ENCODE peak calls at places on chromosomes 11 and 22, in eight cellular contexts. F is IMR-90, I is PC-3, O is cardiac muscle cell, S is upper lobe of right lung, G is mammary epithelial cell, C is right atrium auricular region, N is H9. K is an unnamed sample. For H3K9me3, the result is how much of the 10 kb centered on the place peaks cover.

GRCh38 chr11:8812438-8812837 is 98.6 kb upstream of the AKIP1 start:
- DNase-seq in G (no peak), F (no peak), S (peak), I (no peak), N (no peak), C (peak), O (no peak), K (no peak)

GRCh38 chr11:33291004-33291777 is 34.0 kb downstream of the HIPK3 start:
- DNase-seq in N (no peak), G (no peak), C (no peak), S (no peak), F (peak), O (peak), I (peak), K (no peak)

GRCh38 chr22:36913431-36914382 is at the start of gene CSF2RB:
- DNase-seq in C (peak), I (no peak), N (no peak), O (no peak), G (no peak), F (no peak), S (peak), K (no peak)

GRCh38 chr11:15159085-15159484 is 44.4 kb downstream of the INSC start:
- DNase-seq in I (peak), O (no peak), G (peak), C (no peak), F (peak), S (no peak), N (peak), K (no peak)

GRCh38 chr11:110529043-110529442 is 99.3 kb downstream of the FDX1 start:
- DNase-seq in C (no peak), F (no peak), G (no peak), I (peak), O (no peak), N (no peak), S (no peak), K (no peak)

GRCh38 chr11:5129457-5129877 is 8.7 kb downstream of the OR52A5 start:
- DNase-seq in G (no peak), O (no peak), N (no peak), I (no peak), S (no peak), F (peak), C (no peak), K (no peak)

GRCh38 chr22:32327066-32327465 is 30.6 kb upstream of the RFPL3 start:
- DNase-seq in F (no peak), I (peak), S (peak), N (no peak), O (no peak), G (peak), C (no peak), K (no peak)

GRCh38 chr11:60887531-60887930 is 18.9 kb downstream of the PRPF19 start:
- DNase-seq in O (peak), F (peak), S (no peak), N (peak), I (peak), C (no peak), G (peak), K (no peak)

GRCh38 chr22:37187891-37188761 is at the start of gene C1QTNF6:
- DNase-seq in N (peak), G (peak), S (peak), I (peak), C (no peak), F (peak), O (peak), K (no peak)

GRCh38 chr11:73814812-73815211 is 27.1 kb downstream of the MRPL48 start:
- DNase-seq in I (no peak), F (no peak), G (no peak), S (no peak), O (no peak), C (no peak), N (no peak), K (no peak)

GRCh38 chr11:128497057-128497957 is 90.1 kb downstream of the ETS1 start:
- DNase-seq in N (peak), F (peak), O (no peak), G (peak), C (no peak), I (peak), S (no peak), K (no peak)

GRCh38 chr11:126391970-126392637 is 36.6 kb downstream of the ST3GAL4 start:
- DNase-seq in O (peak), N (peak), C (no peak), G (peak), I (no peak), F (no peak), S (peak), K (no peak)

GRCh38 chr11:19201737-19202605 is at the start of gene CSRP3:
- DNase-seq in C (peak), G (no peak), I (no peak), S (no peak), N (no peak), O (peak), F (peak), K (no peak)

GRCh38 chr11:116730568-116730967 is 42.2 kb downstream of the BUD13 start:
- DNase-seq in F (no peak), S (peak), G (no peak), N (no peak), O (no peak), C (no peak), I (no peak), K (no peak)

GRCh38 chr22:19742160-19743066 is 18.2 kb upstream of the TBX1 start:
- DNase-seq in O (no peak), S (no peak), G (no peak), F (no peak), C (no peak), N (no peak), I (no peak), K (no peak)

GRCh38 chr11:86228967-86229330 is 15.6 kb upstream of the EED start:
- DNase-seq in S (no peak), C (no peak), G (no peak), O (no peak), F (no peak), N (no peak), I (peak), K (no peak)

GRCh38 chr22:30606455-30607299 is at the start of gene TCN2:
- DNase-seq in F (peak), C (peak), I (peak), S (peak), N (peak), G (peak), O (peak), K (peak)

GRCh38 chr22:49687333-49687732 is 140.3 kb downstream of the BRD1 start:
- DNase-seq in F (no peak), S (no peak), I (no peak), N (no peak), G (no peak), O (no peak), C (no peak), K (no peak)

GRCh38 chr11:112320668-112321067 is 60.0 kb upstream of the PLET1 start:
- DNase-seq in C (peak), G (peak), F (peak), S (peak), N (no peak), O (peak), I (peak), K (no peak)

GRCh38 chr11:28798286-28798685 is 690.1 kb downstream of the METTL15 start:
- DNase-seq in N (no peak), O (no peak), F (no peak), I (no peak), S (no peak), C (no peak), G (no peak), K (no peak)

GRCh38 chr11:93775289-93775688 is 8.8 kb upstream of the MED17 start:
- DNase-seq in O (peak), S (no peak), F (no peak), G (no peak), I (peak), C (no peak), N (peak), K (no peak)

GRCh38 chr11:89613916-89614315 is 96.2 kb upstream of the TRIM77 start:
- DNase-seq in N (no peak), C (no peak), I (no peak), F (no peak), O (no peak), G (no peak), S (no peak), K (no peak)

GRCh38 chr22:44667829-44668189 is 34.2 kb upstream of the PRR5 start:
- DNase-seq in G (no peak), F (no peak), I (no peak), S (no peak), C (no peak), O (no peak), N (peak), K (peak)

GRCh38 chr11:115920841-115921480 is 416.7 kb upstream of the CADM1 start:
- DNase-seq in S (no peak), F (no peak), G (no peak), N (no peak), C (no peak), I (no peak), O (no peak), K (no peak)

GRCh38 chr22:41831828-41832552 is 915 bp upstream of the SREBF2 start:
- DNase-seq in G (no peak), F (peak), N (no peak), O (no peak), S (no peak), C (no peak), I (no peak), K (no peak)

GRCh38 chr22:47918276-47918928 is 1156.0 kb downstream of the TBC1D22A start:
- DNase-seq in N (no peak), F (no peak), O (no peak), S (no peak), C (no peak), G (no peak), I (no peak), K (no peak)

GRCh38 chr11:36373040-36374010 is 77.2 kb downstream of the PRR5L start:
- DNase-seq in C (no peak), O (no peak), G (no peak), N (no peak), F (no peak), I (no peak), S (no peak), K (no peak)

GRCh38 chr11:2128102-2128511 is 11.1 kb downstream of the IGF2 start:
- DNase-seq in G (no peak), O (no peak), S (no peak), I (no peak), N (no peak), F (no peak), C (no peak), K (no peak)

GRCh38 chr22:44330727-44331660 is 18.2 kb upstream of the SHISAL1 start:
- DNase-seq in I (no peak), N (peak), G (no peak), S (no peak), C (no peak), O (peak), F (no peak), K (no peak)

GRCh38 chr11:66543263-66544107 is 2.4 kb downstream of the ZDHHC24 start:
- DNase-seq in N (peak), G (no peak), C (no peak), O (no peak), F (peak), S (no peak), I (no peak), K (peak)

GRCh38 chr11:18111005-18111404 is 5.1 kb upstream of the SAAL1 start:
- DNase-seq in C (no peak), S (no peak), O (peak), G (no peak), N (no peak), I (peak), F (no peak), K (no peak)

GRCh38 chr11:86292912-86293606 is 9.0 kb upstream of the HIKESHI start:
- DNase-seq in C (no peak), F (no peak), N (no peak), O (no peak), G (no peak), S (no peak), I (no peak), K (peak)

GRCh38 chr11:57638811-57639320 is 10.8 kb downstream of the YPEL4 start:
- DNase-seq in S (peak), C (no peak), G (no peak), N (no peak), I (no peak), O (peak), F (no peak), K (no peak)

GRCh38 chr11:73295259-73295995 is 12.6 kb upstream of the ARHGEF17 start:
- DNase-seq in S (peak), I (peak), C (peak), N (peak), F (peak), G (peak), O (peak), K (peak)

GRCh38 chr11:20118209-20118608 is 42.1 kb downstream of the DBX1 start:
- DNase-seq in F (no peak), N (no peak), S (no peak), O (no peak), I (no peak), C (no peak), G (no peak), K (no peak)

GRCh38 chr11:96925862-96926261 is 536.0 kb downstream of the JRKL start:
- DNase-seq in C (no peak), N (no peak), S (no peak), G (no peak), O (no peak), I (no peak), F (no peak), K (no peak)
- H3K9me3 ChIP-seq in C (under half), N (under half), S (under half), G (under half), O (under half), I (under half), F (under half), K (under half)

DNA sequence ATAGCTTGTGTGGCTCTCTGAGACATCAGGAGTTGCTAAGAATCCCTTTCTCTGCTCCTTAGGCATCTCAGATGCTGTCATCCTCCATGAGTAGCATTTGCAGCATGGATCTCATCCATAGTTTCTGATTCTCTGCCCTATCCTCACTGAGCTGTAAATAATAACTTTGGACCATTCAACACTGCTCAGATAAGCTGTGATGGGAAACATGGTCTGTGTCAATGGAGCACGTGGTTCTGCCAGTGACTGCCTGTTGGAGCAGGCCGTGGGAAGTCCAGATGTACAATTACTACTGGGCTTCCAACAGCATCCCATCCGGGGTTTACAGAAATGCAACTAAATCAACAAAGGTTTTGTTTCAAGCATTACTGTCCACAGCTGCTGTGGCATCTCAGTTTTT is 160.1 kb downstream of the OR4C45 start:
- DNase-seq in I (no peak), S (no peak), O (no peak), C (no peak), N (no peak), F (no peak), G (no peak), K (no peak)
- H3K9me3 ChIP-seq in I (under half), S (under half), O (under half), C (under half), N (under half), F (under half), G (under half), K (under half)

GRCh38 chr11:58774164-58774593 is 42.4 kb upstream of the GLYAT start:
- DNase-seq in G (no peak), F (no peak), C (no peak), S (no peak), N (no peak), O (no peak), I (no peak), K (no peak)
- H3K9me3 ChIP-seq in G (under half), F (under half), C (under half), S (under half), N (under half), O (under half), I (under half), K (under half)

GRCh38 chr11:70906101-70906500 is 346.3 kb downstream of the SHANK2 start:
- DNase-seq in S (peak), N (no peak), I (no peak), G (no peak), C (no peak), O (no peak), F (no peak), K (no peak)
- H3K9me3 ChIP-seq in S (under half), N (under half), I (under half), G (under half), C (under half), O (under half), F (under half), K (under half)

K was measured in effector memory CD4-positive, alpha-beta T cell.